ENCODE peak calls at places on chromosomes 12 and 14, in five cellular contexts. C is pons; V is GM23248; U is substantia nigra; G is stimulated activated CD8-positive, alpha-beta memory T cell treated with anti-CD3 and anti-CD28 coated beads, Interleukin-15, amount 100 ng/mL, for 4 hours. N is an unnamed sample.

GRCh38 chr12:53207042-53207441 is at the start of gene ITGB7:
- DNase-seq in C (no peak), V (no peak), U (no peak), G (no peak), N (no peak)

GRCh38 chr12:6827982-6828670 is at the start of gene P3H3:
- DNase-seq in C (no peak), V (peak; percentile 76), U (no peak), G (no peak), N (no peak)

GRCh38 chr12:116466536-116466935 is 92.6 kb upstream of the MAP1LC3B2 start:
- DNase-seq in C (no peak), V (no peak), U (no peak), G (no peak), N (no peak)

GRCh38 chr12:69092137-69092536 is 147.2 kb upstream of the CPSF6 start:
- DNase-seq in C (no peak), V (no peak), U (no peak), G (no peak), N (no peak)

GRCh38 chr12:100491104-100491503 is 17.4 kb downstream of the NR1H4 start:
- DNase-seq in C (no peak), V (no peak), U (no peak), G (no peak), N (no peak)

GRCh38 chr12:92471551-92471950 is 231.2 kb upstream of the PLEKHG7 start:
- DNase-seq in C (no peak), V (no peak), U (no peak), G (no peak), N (no peak)

GRCh38 chr14:103141117-103141796 is 18.0 kb downstream of the TNFAIP2 start:
- DNase-seq in C (peak; percentile 46), V (peak; percentile 60), U (no peak), G (no peak), N (peak; percentile 62)

GRCh38 chr12:83168756-83169155 is 482.1 kb downstream of the TMTC2 start:
- DNase-seq in C (no peak), V (no peak), U (no peak), G (no peak), N (no peak)

GRCh38 chr14:99872786-99873440 is 79.7 kb downstream of the EML1 start:
- DNase-seq in C (peak; percentile 88), V (no peak), U (no peak), G (no peak), N (no peak)

GRCh38 chr14:59215353-59215752 is 26.9 kb downstream of the DAAM1 start:
- DNase-seq in C (peak; percentile 94), V (peak; percentile 69), U (peak; percentile 13), G (no peak), N (peak; percentile 86)

GRCh38 chr14:20412876-20413784 is at the start of gene TEP1:
- DNase-seq in C (peak; percentile 50), V (peak; percentile 96), U (no peak), G (peak; percentile 37), N (peak; percentile 94)

GRCh38 chr12:121216102-121216501 is 6.2 kb downstream of the P2RX4 start:
- DNase-seq in C (no peak), V (no peak), U (no peak), G (no peak), N (no peak)

GRCh38 chr12:69516950-69517349 is 46.8 kb downstream of the FRS2 start:
- DNase-seq in C (no peak), V (no peak), U (no peak), G (no peak), N (no peak)

GRCh38 chr12:39931231-39931630 is 174.7 kb downstream of the SLC2A13 start:
- DNase-seq in C (no peak), V (no peak), U (no peak), G (no peak), N (no peak)

GRCh38 chr12:110965574-110965973 is 45.2 kb upstream of the MYL2 start:
- DNase-seq in C (no peak), V (no peak), U (no peak), G (no peak), N (no peak)

GRCh38 chr12:91811481-91812287 is 334.0 kb downstream of the BTG1 start:
- DNase-seq in C (peak; percentile 74), V (peak; percentile 61), U (no peak), G (peak; percentile 62), N (peak; percentile 71)

GRCh38 chr14:21087294-21088091 is 11.0 kb downstream of the ZNF219 start:
- DNase-seq in C (peak; percentile 65), V (peak; percentile 98), U (no peak), G (peak; percentile 33), N (no peak)

GRCh38 chr12:6697584-6698351 is 2.8 kb downstream of the PIANP start:
- DNase-seq in C (peak; percentile 25), V (peak; percentile 81), U (no peak), G (no peak), N (no peak)

GRCh38 chr14:69044965-69045555 is 66.0 kb upstream of the ACTN1 start:
- DNase-seq in C (no peak), V (peak; percentile 52), U (no peak), G (no peak), N (no peak)

GRCh38 chr14:58128416-58128815 is 23.6 kb downstream of the ARMH4 start:
- DNase-seq in C (no peak), V (no peak), U (no peak), G (no peak), N (no peak)

GRCh38 chr14:84493779-84494178 is 1036.2 kb upstream of the FLRT2 start:
- DNase-seq in C (no peak), V (no peak), U (no peak), G (no peak), N (no peak)

GRCh38 chr12:54140958-54141388 is 47.8 kb downstream of the SMUG1 start:
- DNase-seq in C (no peak), V (peak; percentile 70), U (no peak), G (no peak), N (no peak)

GRCh38 chr12:5783274-5783920 is 161.7 kb downstream of the ANO2 start:
- DNase-seq in C (no peak), V (peak; percentile 2), U (no peak), G (no peak), N (no peak)